ENCODE peak calls at places on chromosomes 7 and 10, in nine cellular contexts. N is HepG2; M is mucosa of descending colon; I is activated naive CD8-positive, alpha-beta T cell treated with anti-CD3 and anti-CD28 coated beads for 36 hours; F is cardiac muscle cell; G is lower lobe of right lung; X is astrocyte of the hippocampus; P is germinal center; E is RWPE1. H is an unnamed sample.
A peak's percentile ranks its signal among the peaks of the same experiment; 100 is the strongest.

GRCh38 chr7:94301024-94301588 is 93.6 kb upstream of the COL1A2 start:
- DNase-seq in N (peak; percentile 79), M (peak; percentile 59), I (no peak), F (peak; percentile 97), G (peak; percentile 38), X (peak; percentile 96), P (no peak), E (peak; percentile 96), H (no peak)

GRCh38 chr7:140267381-140268226 is 90.8 kb upstream of the KDM7A start:
- DNase-seq in N (no peak), M (no peak), I (no peak), F (no peak), G (no peak), X (no peak), P (no peak), E (no peak), H (no peak)

GRCh38 chr10:70266701-70267100 is 17.1 kb downstream of the NPFFR1 start:
- DNase-seq in N (no peak), M (no peak), I (no peak), F (no peak), G (no peak), X (no peak), P (no peak), E (no peak), H (no peak)

GRCh38 chr10:22251751-22252285 is 34.0 kb upstream of the EBLN1 start:
- DNase-seq in N (no peak), M (peak; percentile 69), I (peak; percentile 64), F (peak; percentile 71), G (peak; percentile 77), X (peak; percentile 73), P (peak; percentile 50), E (peak; percentile 30), H (peak; percentile 70)

GRCh38 chr7:50190772-50191171 is 97.7 kb upstream of the ZPBP start:
- DNase-seq in N (no peak), M (no peak), I (no peak), F (no peak), G (no peak), X (no peak), P (no peak), E (no peak), H (no peak)

GRCh38 chr10:105611244-105611798 is 970.2 kb downstream of the SORCS3 start:
- DNase-seq in N (no peak), M (no peak), I (no peak), F (no peak), G (no peak), X (no peak), P (no peak), E (no peak), H (no peak)

GRCh38 chr10:74072503-74072902 is 74.6 kb downstream of the VCL start:
- DNase-seq in N (no peak), M (no peak), I (no peak), F (no peak), G (no peak), X (peak; percentile 53), P (no peak), E (no peak), H (no peak)

GRCh38 chr10:30055094-30055701 is 4.2 kb downstream of the JCAD start:
- DNase-seq in N (no peak), M (no peak), I (no peak), F (peak; percentile 16), G (no peak), X (no peak), P (no peak), E (no peak), H (no peak)

GRCh38 chr10:102850025-102850518 is 4.0 kb upstream of the BORCS7 start:
- DNase-seq in N (peak; percentile 78), M (no peak), I (no peak), F (no peak), G (no peak), X (no peak), P (no peak), E (peak; percentile 54), H (no peak)

GRCh38 chr7:135322571-135323340 is 89.1 kb downstream of the STRA8 start:
- DNase-seq in N (no peak), M (no peak), I (no peak), F (no peak), G (no peak), X (no peak), P (no peak), E (no peak), H (no peak)

GRCh38 chr10:127298396-127298795 is 102.0 kb upstream of the INSYN2A start:
- DNase-seq in N (no peak), M (no peak), I (no peak), F (no peak), G (no peak), X (no peak), P (no peak), E (no peak), H (no peak)

GRCh38 chr7:44981035-44981706 is 2.4 kb upstream of the MYO1G start:
- DNase-seq in N (no peak), M (no peak), I (peak; percentile 63), F (no peak), G (no peak), X (no peak), P (no peak), E (no peak), H (no peak)

GRCh38 chr10:132175907-132176581 is 10.7 kb upstream of the DPYSL4 start:
- DNase-seq in N (peak; percentile 25), M (peak; percentile 28), I (no peak), F (no peak), G (no peak), X (no peak), P (no peak), E (no peak), H (no peak)

GRCh38 chr7:108576110-108576509 is 6.4 kb downstream of the DNAJB9 start:
- DNase-seq in N (no peak), M (no peak), I (no peak), F (no peak), G (no peak), X (no peak), P (no peak), E (no peak), H (no peak)

GRCh38 chr10:112202561-112203241 is 19.1 kb upstream of the GPAM start:
- DNase-seq in N (peak; percentile 41), M (no peak), I (no peak), F (no peak), G (no peak), X (peak; percentile 66), P (no peak), E (peak; percentile 78), H (no peak)

GRCh38 chr7:14717711-14718304 is 184.7 kb downstream of the DGKB start:
- DNase-seq in N (no peak), M (no peak), I (no peak), F (peak; percentile 47), G (no peak), X (peak; percentile 30), P (no peak), E (peak; percentile 4), H (no peak)

H was measured in stimulated activated naive CD4-positive, alpha-beta T cell treated with Interleukin-2 at 50 U/mL for 16 hours.